ENCODE peak calls at places on chromosomes 13 and 19, in seven cellular contexts. H is left lung; K is breast epithelium; L is SK-N-SH; T is CD8-positive, alpha-beta T cell; W is lower lobe of right lung; B is OCI-LY7. V is an unnamed sample.

GRCh38 chr13:40285634-40286033 is 380.8 kb downstream of the FOXO1 start:
- DNase-seq in H (no peak), T (no peak), W (no peak), K (no peak), L (no peak), B (no peak), V (no peak)

GRCh38 chr19:38842439-38843174 is 7.2 kb downstream of the HNRNPL start:
- DNase-seq in K (no peak), W (no peak), L (no peak), T (peak; percentile 72), H (no peak), B (peak; percentile 32), V (peak; percentile 50)

GRCh38 chr13:21557995-21558394 is 46.0 kb downstream of the MICU2 start:
- DNase-seq in L (peak; percentile 9), W (no peak), T (no peak), B (peak; percentile 34), H (no peak), K (no peak), V (no peak)

GRCh38 chr19:6021878-6022569 is 44.1 kb upstream of the RANBP3 start:
- DNase-seq in T (peak; percentile 81), H (peak; percentile 82), L (peak; percentile 92), B (peak; percentile 89), K (peak; percentile 68), W (peak; percentile 75), V (peak; percentile 70)

GRCh38 chr19:18131841-18132596 is 20.9 kb upstream of the PIK3R2 start:
- DNase-seq in L (no peak), K (no peak), B (no peak), T (no peak), W (no peak), H (no peak), V (no peak)

GRCh38 chr13:47215741-47216140 is 318.9 kb upstream of the HTR2A start:
- DNase-seq in W (no peak), K (no peak), B (no peak), L (no peak), H (no peak), T (no peak), V (no peak)

GRCh38 chr13:27822873-27823311 is 30.6 kb downstream of the GSX1 start:
- DNase-seq in B (no peak), W (no peak), T (no peak), H (no peak), L (no peak), K (no peak), V (no peak)

GRCh38 chr19:55437410-55437809 is 5.7 kb downstream of the SHISA7 start:
- DNase-seq in B (no peak), H (no peak), W (peak; percentile 71), L (no peak), K (peak; percentile 68), T (no peak), V (no peak)

GRCh38 chr13:98910501-98910951 is 67.3 kb downstream of the DOCK9 start:
- DNase-seq in W (no peak), H (no peak), L (no peak), T (peak; percentile 23), B (no peak), K (no peak), V (no peak)

GRCh38 chr13:50053844-50054243 is 38.6 kb downstream of the KCNRG start:
- DNase-seq in K (no peak), L (no peak), T (no peak), B (no peak), H (no peak), W (no peak), V (no peak)

GRCh38 chr13:30968734-30969335 is 36.4 kb downstream of the TEX26 start:
- DNase-seq in W (no peak), T (no peak), H (no peak), L (no peak), B (no peak), K (no peak), V (no peak)

GRCh38 chr13:33485247-33485646 is 199.7 kb upstream of the STARD13 start:
- DNase-seq in H (no peak), B (no peak), T (no peak), K (no peak), W (no peak), L (no peak), V (no peak)

GRCh38 chr13:33262069-33262487 is 23.5 kb downstream of the STARD13 start:
- DNase-seq in H (no peak), B (no peak), K (no peak), T (no peak), W (no peak), L (no peak), V (no peak)

GRCh38 chr13:113110048-113110851 is 4.7 kb downstream of the F7 start:
- DNase-seq in K (no peak), B (no peak), H (peak; percentile 77), L (peak; percentile 75), W (peak; percentile 49), T (no peak), V (peak; percentile 8)

GRCh38 chr13:43766766-43767165 is 20.0 kb downstream of the ENOX1 start:
- DNase-seq in W (no peak), B (no peak), H (no peak), T (no peak), L (no peak), K (no peak), V (no peak)

GRCh38 chr19:16561382-16561781 is 10.8 kb downstream of the SLC35E1 start:
- DNase-seq in L (no peak), K (no peak), H (peak; percentile 5), T (no peak), W (no peak), B (no peak), V (no peak)

GRCh38 chr19:42606660-42607351 is 12.1 kb upstream of the CEACAM8 start:
- DNase-seq in K (peak; percentile 86), H (peak; percentile 92), B (peak; percentile 56), W (peak; percentile 91), T (peak; percentile 31), L (peak; percentile 76), V (peak; percentile 47)

GRCh38 chr13:93216122-93216521 is 10.5 kb upstream of the GPC6 start:
- DNase-seq in L (no peak), B (no peak), T (no peak), W (no peak), K (no peak), H (no peak), V (no peak)
- H3K9me3 ChIP-seq in L (no peaks in the 10 kb centered on the region), B (no peaks in the 10 kb centered on the region), T (no peaks in the 10 kb centered on the region), W (no peaks in the 10 kb centered on the region), K (no peaks in the 10 kb centered on the region), H (no peaks in the 10 kb centered on the region), V (no peaks in the 10 kb centered on the region)

DNA sequence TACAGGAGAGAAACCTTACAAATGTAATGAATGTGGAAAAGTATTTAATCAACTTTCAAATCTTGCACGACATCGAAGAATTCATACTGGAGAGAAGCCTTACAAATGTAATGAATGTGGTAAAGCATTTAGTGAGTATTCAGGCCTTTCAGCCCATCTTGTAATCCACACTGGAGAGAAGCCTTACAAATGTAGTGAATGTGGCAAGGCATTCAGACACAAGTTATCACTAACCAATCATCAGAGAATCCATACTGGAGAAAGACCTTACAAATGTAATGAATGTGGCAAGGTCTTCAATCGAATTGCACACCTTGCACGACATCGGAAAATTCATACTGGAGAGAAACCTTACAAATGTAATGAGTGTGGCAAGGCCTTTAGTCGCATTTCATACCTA is 13.6 kb upstream of the ZNF610 start:
- DNase-seq in B (no peak), K (no peak), T (no peak), W (no peak), L (no peak), H (no peak), V (no peak)
- H3K9me3 ChIP-seq in B (peaks cover 75% of the 10 kb centered on the region), K (peaks cover 96% of the 10 kb centered on the region), T (peaks cover 80% of the 10 kb centered on the region), W (peaks cover 100% of the 10 kb centered on the region), L (peaks cover 64% of the 10 kb centered on the region), H (peaks cover 38% of the 10 kb centered on the region), V (peaks cover 86% of the 10 kb centered on the region)

DNA sequence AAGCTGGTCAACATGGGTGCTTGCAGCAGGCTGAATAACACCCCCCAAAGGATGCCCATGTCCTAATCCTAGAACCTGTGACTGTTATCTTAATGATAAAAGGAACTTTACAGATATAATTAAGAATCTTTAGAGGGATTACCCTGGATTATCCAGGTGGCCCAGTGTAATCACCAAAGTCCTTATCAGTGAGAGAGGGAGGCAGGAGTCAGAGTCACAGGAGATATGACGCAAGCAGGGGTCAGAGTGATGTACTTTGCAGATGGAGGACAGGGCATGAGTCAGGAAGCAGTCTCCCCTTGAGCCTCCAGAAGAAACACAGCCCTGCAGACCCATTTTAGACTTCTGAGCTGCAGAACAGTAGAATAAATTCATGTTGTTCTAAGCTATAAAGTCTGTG is 9.8 kb downstream of the ZNF606 start:
- DNase-seq in H (no peak), B (no peak), T (no peak), K (no peak), L (no peak), W (no peak), V (no peak)
- H3K9me3 ChIP-seq in H (peaks cover 15% of the 10 kb centered on the region), B (peaks cover 6% of the 10 kb centered on the region), T (peaks cover 31% of the 10 kb centered on the region), K (peaks cover 94% of the 10 kb centered on the region), L (peaks cover under 1% of the 10 kb centered on the region), W (peaks cover 97% of the 10 kb centered on the region), V (peaks cover 9% of the 10 kb centered on the region)

GRCh38 chr19:36605101-36605838 is at the start of gene ZNF382:
- DNase-seq in H (peak; percentile 90), B (no peak), L (peak; percentile 99), T (peak; percentile 86), K (peak; percentile 59), W (peak; percentile 83), V (peak; percentile 79)

GRCh38 chr19:36604656-36605100 is 435 bp upstream of the ZNF382 start:
- DNase-seq in T (peak; percentile 88), K (no peak), B (no peak), L (peak; percentile 81), W (peak; percentile 69), H (peak; percentile 83), V (peak; percentile 80)

GRCh38 chr19:36605839-36606478 is 846 bp downstream of the ZNF382 start:
- DNase-seq in H (no peak), B (no peak), T (no peak), W (no peak), L (no peak), K (no peak), V (no peak)
- H3K9me3 ChIP-seq in H (no peaks in the 10 kb centered on the region), B (no peaks in the 10 kb centered on the region), T (no peaks in the 10 kb centered on the region), W (peaks cover 4% of the 10 kb centered on the region), L (no peaks in the 10 kb centered on the region), K (peaks cover 15% of the 10 kb centered on the region), V (no peaks in the 10 kb centered on the region)

V was measured in T-helper 17 cell.